ENCODE peak calls at places on chromosomes 1 and 21, in four cellular contexts. M is MM.1S, V is uterus, W is adrenal gland. K is an unnamed sample.

GRCh38 chr1:48677306-48678287 is 99.1 kb downstream of the BEND5 start:
- DNase-seq in M (peak; percentile 57), W (peak; percentile 87), V (peak; percentile 19), K (peak; percentile 14)

GRCh38 chr1:200410566-200410878 is 686 bp upstream of the ZNF281 start:
- DNase-seq in V (no peak), W (no peak), M (peak; percentile 88), K (peak; percentile 63)

GRCh38 chr1:23810818-23811420 is 10.4 kb upstream of the GALE start:
- DNase-seq in M (peak; percentile 70), V (no peak), W (peak; percentile 56), K (peak; percentile 76)

GRCh38 chr21:35818597-35818996 is 241.7 kb downstream of the SETD4 start:
- DNase-seq in W (no peak), M (no peak), V (no peak), K (no peak)

GRCh38 chr1:67807282-67807681 is 26.0 kb downstream of the GNG12 start:
- DNase-seq in M (no peak), W (no peak), V (no peak), K (no peak)

GRCh38 chr1:163357378-163357777 is 35.6 kb downstream of the NUF2 start:
- DNase-seq in V (no peak), M (no peak), W (no peak), K (no peak)

GRCh38 chr1:246142320-246142893 is 364.7 kb downstream of the SMYD3 start:
- DNase-seq in M (no peak), W (no peak), V (no peak), K (no peak)

GRCh38 chr1:30259631-30260030 is 463.8 kb downstream of the MATN1 start:
- DNase-seq in W (no peak), M (no peak), V (no peak), K (no peak)

GRCh38 chr1:239989990-239990389 is 101.7 kb upstream of the FMN2 start:
- DNase-seq in V (no peak), W (no peak), M (no peak), K (no peak)

GRCh38 chr1:231206856-231207255 is 34.2 kb upstream of the GNPAT start:
- DNase-seq in V (no peak), M (no peak), W (no peak), K (no peak)

GRCh38 chr1:201335174-201335870 is 42.2 kb downstream of the TNNT2 start:
- DNase-seq in W (no peak), M (no peak), V (no peak), K (no peak)

GRCh38 chr1:157156058-157156541 is 17.9 kb upstream of the ETV3 start:
- DNase-seq in V (peak; percentile 76), W (peak; percentile 80), M (peak; percentile 76), K (peak; percentile 65)

GRCh38 chr1:16184557-16185303 is 27.7 kb downstream of the ARHGEF19 start:
- DNase-seq in V (no peak), M (no peak), W (no peak), K (no peak)

GRCh38 chr1:3365519-3366158 is 88.8 kb upstream of the ARHGEF16 start:
- DNase-seq in W (no peak), V (no peak), M (no peak), K (no peak)

GRCh38 chr1:92291372-92291999 is 7.3 kb downstream of the GLMN start:
- DNase-seq in W (no peak), V (no peak), M (peak; percentile 40), K (peak; percentile 26)

GRCh38 chr1:234881893-234882771 is 246.5 kb downstream of the TOMM20 start:
- DNase-seq in V (peak; percentile 1), M (no peak), W (no peak), K (no peak)

GRCh38 chr1:91876751-91877573 is 9.0 kb downstream of the TGFBR3 start:
- DNase-seq in W (no peak), V (no peak), M (no peak), K (no peak)

GRCh38 chr1:153678519-153679336 is at the start of gene NPR1:
- DNase-seq in M (no peak), V (peak; percentile 83), W (peak; percentile 52), K (peak; percentile 31)

GRCh38 chr1:20359451-20360330 is 69.0 kb downstream of the VWA5B1 start:
- DNase-seq in M (peak; percentile 36), W (peak; percentile 75), V (no peak), K (no peak)

GRCh38 chr1:53835491-53835890 is 2.6 kb downstream of the NDC1 start:
- DNase-seq in V (no peak), M (no peak), W (no peak), K (no peak)

GRCh38 chr1:116915182-116915611 is 5.5 kb downstream of the PTGFRN start:
- DNase-seq in V (peak; percentile 38), W (peak; percentile 63), M (no peak), K (no peak)

GRCh38 chr1:58879464-58879863 is 95.6 kb upstream of the JUN start:
- DNase-seq in M (no peak), V (no peak), W (no peak), K (no peak)

GRCh38 chr21:24259241-24259640 is 1348.0 kb downstream of the MRPL39 start:
- DNase-seq in W (no peak), V (no peak), M (no peak), K (no peak)

GRCh38 chr1:153805042-153805745 is 30.0 kb downstream of the SLC27A3 start:
- DNase-seq in W (peak; percentile 75), M (peak; percentile 96), V (no peak), K (no peak)

GRCh38 chr1:79355073-79355472 is 348.5 kb upstream of the ADGRL4 start:
- DNase-seq in V (no peak), W (no peak), M (no peak), K (no peak)

GRCh38 chr1:233446935-233447334 is 119.4 kb downstream of the MAP3K21 start:
- DNase-seq in W (no peak), M (no peak), V (no peak), K (no peak)

GRCh38 chr1:43539726-43540434 is 9.2 kb downstream of the PTPRF start:
- DNase-seq in V (no peak), M (no peak), W (no peak), K (no peak)

GRCh38 chr21:30880914-30881313 is 466 bp downstream of the KRTAP11-1 start:
- DNase-seq in M (no peak), W (no peak), V (no peak), K (no peak)

GRCh38 chr1:59742526-59742925 is 72.2 kb upstream of the HOOK1 start:
- DNase-seq in V (no peak), W (no peak), M (no peak), K (no peak)

GRCh38 chr21:42941696-42942085 is 16.3 kb upstream of the ERVH48-1 start:
- DNase-seq in M (peak; percentile 5), V (no peak), W (no peak), K (no peak)

GRCh38 chr1:88701275-88701674 is 17.2 kb downstream of the PKN2 start:
- DNase-seq in V (no peak), M (no peak), W (no peak), K (no peak)

GRCh38 chr1:84996846-84997666 is at the start of gene MCOLN2:
- DNase-seq in M (peak; percentile 8), V (peak; percentile 29), W (peak; percentile 26), K (peak; percentile 38)

GRCh38 chr1:38131024-38131585 is 84.5 kb upstream of the POU3F1 start:
- DNase-seq in M (no peak), W (no peak), V (no peak), K (no peak)

GRCh38 chr1:214303538-214303937 is 22.6 kb downstream of the SMYD2 start:
- DNase-seq in M (no peak), W (no peak), V (no peak), K (no peak)

DNA sequence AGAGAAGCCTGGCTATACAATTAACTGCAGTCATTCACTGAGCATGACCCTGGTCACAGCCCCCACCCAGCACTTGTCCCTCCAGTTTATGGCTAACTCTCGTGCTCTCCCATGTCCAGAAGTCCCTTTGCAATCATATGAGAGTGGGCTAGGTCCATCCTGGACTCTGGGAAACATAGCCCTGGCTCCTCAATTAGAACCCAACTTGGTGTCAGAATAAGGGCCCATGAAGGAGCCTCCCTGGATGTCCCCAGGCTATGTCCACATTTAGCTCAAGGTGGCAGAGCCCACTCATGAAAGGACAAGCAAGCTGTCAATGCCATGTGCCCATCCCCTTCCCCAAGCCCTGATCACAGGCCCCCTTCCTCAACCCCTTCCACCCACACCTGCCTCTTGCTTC is 27.4 kb upstream of the HPDL start:
- DNase-seq in W (no peak), V (no peak), M (no peak), K (no peak)
- H3K4me1 ChIP-seq in W (peaks cover 2% of the 10 kb centered on the region), V (no peaks in the 10 kb centered on the region), M (peaks cover under 1% of the 10 kb centered on the region), K (peaks cover 6% of the 10 kb centered on the region)

DNA sequence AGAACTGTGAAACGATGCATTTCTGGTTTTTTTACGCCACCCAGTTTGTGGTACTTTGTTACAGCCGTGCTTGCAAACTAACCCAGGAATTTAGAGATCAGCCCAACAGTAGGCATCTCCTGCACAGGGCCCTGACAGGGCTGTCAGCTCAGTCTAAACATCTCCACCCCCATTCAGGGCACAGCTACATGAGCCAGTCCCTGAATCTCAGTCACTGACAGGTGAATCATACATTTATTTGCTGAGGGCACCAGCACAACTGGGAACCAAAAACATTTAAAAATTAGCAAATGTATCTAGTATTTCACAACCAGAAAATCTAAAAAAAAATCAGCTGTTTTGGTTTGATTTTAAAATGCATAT is 30.7 kb downstream of the PRDX6 start:
- DNase-seq in M (no peak), W (no peak), V (no peak), K (no peak)
- H3K4me3 ChIP-seq in M (no peak overlapping the region), W (no peak overlapping the region), V (no peak overlapping the region), K (no peak overlapping the region)

GRCh38 chr1:94215955-94216354 is 21.4 kb downstream of the ARHGAP29 start:
- DNase-seq in W (no peak), M (no peak), V (no peak), K (no peak)

DNA sequence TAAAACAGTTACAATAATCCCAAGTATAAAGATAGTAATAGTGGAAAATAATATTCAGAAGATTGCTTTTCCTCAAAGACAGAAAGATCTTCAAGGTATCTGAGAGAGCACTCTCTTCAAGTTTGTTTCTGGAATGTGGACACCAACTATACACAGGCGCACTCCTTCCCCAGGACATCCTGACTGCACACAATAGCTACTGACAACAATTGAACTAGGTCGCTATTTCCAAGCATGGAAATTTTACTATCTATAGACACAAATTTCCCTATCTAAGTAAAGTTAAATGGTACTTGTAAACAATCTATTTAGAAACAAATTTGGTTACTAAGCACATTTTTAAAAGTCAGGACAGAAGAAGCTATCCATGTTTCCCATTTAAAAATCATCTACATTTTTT is 19.1 kb downstream of the ARHGAP29 start:
- DNase-seq in M (no peak), W (no peak), V (no peak), K (no peak)
- H3K27ac ChIP-seq in M (no peak overlapping the region), W (no peak overlapping the region), V (peak overlapping the region; percentile 59), K (no peak overlapping the region)

DNA sequence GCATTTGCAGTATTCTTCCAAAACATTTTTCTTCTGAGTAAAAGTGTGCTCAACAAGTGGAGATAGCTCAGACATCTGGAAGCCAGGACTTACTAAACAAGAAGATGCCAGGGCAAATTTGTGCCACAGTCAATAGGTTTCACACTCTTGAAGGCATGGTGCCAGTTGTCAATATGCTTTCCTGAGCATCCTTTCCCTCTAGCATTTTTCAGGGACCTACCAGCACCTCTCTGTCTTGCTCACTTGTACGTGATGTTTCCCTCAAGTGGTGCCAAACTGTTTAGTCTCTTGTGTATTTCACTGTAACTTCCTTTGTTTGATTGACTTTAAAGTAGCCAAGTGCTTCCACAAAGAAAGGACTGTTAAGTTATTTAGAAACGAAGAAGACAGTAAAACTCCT is 194.0 kb upstream of the SGIP1 start:
- DNase-seq in W (no peak), V (no peak), M (no peak), K (no peak)
- H3K4me1 ChIP-seq in W (no peaks in the 10 kb centered on the region), V (no peaks in the 10 kb centered on the region), M (peaks cover 45% of the 10 kb centered on the region), K (peaks cover 94% of the 10 kb centered on the region)

K was measured in CD4-positive, CD25-positive, alpha-beta regulatory T cell.